ENCODE peak calls at places on chromosome 13, in ten cellular contexts. L is mesenteric fat pad; D is A172; O is stimulated activated CD8-positive, alpha-beta memory T cell treated with anti-CD3 and anti-CD28 coated beads, Interleukin-15, amount 100 ng/mL, for 1 hour; E is activated T-helper 1 cell treated with Interleukin-2 at 50 U/mL for 16 hours; A is IMR-90; Q is anterior cingulate cortex; N is T-helper 2 cell; F is NCI-H1694; V is GM06990. S is an unnamed sample.

GRCh38 chr13:105341758-105342157 is 1193.7 kb downstream of the EFNB2 start:
- DNase-seq in L (no peak), D (no peak), O (no peak), E (no peak), A (no peak), Q (no peak), N (no peak), F (no peak), V (no peak), S (no peak)

GRCh38 chr13:74444877-74445479 is 310.8 kb upstream of the KLF12 start:
- DNase-seq in L (no peak), D (peak), O (no peak), E (no peak), A (peak), Q (no peak), N (no peak), F (no peak), V (no peak), S (no peak)

GRCh38 chr13:24506698-24507335 is 5.8 kb downstream of the PARP4 start:
- DNase-seq in L (no peak), D (no peak), O (no peak), E (no peak), A (no peak), Q (no peak), N (no peak), F (no peak), V (no peak), S (no peak)

GRCh38 chr13:46106839-46107371 is 2.1 kb upstream of the CPB2 start:
- DNase-seq in L (no peak), D (no peak), O (no peak), E (no peak), A (no peak), Q (no peak), N (no peak), F (no peak), V (no peak), S (no peak)

GRCh38 chr13:113558461-113558860 is 26.1 kb upstream of the TFDP1 start:
- DNase-seq in L (peak), D (no peak), O (no peak), E (no peak), A (no peak), Q (no peak), N (no peak), F (no peak), V (no peak), S (no peak)

GRCh38 chr13:95267662-95268369 is 33.4 kb downstream of the ABCC4 start:
- DNase-seq in L (no peak), D (peak), O (no peak), E (no peak), A (peak), Q (no peak), N (no peak), F (no peak), V (no peak), S (peak)

GRCh38 chr13:42836930-42837329 is 55.5 kb downstream of the FAM216B start:
- DNase-seq in L (no peak), D (no peak), O (no peak), E (no peak), A (peak), Q (no peak), N (no peak), F (peak), V (no peak), S (peak)

GRCh38 chr13:27450921-27451461 is 627 bp upstream of the MTIF3 start:
- DNase-seq in L (peak), D (peak), O (no peak), E (peak), A (peak), Q (no peak), N (no peak), F (no peak), V (no peak), S (peak)

GRCh38 chr13:35479691-35480090 is 3.2 kb upstream of the MAB21L1 start:
- DNase-seq in L (no peak), D (no peak), O (no peak), E (no peak), A (no peak), Q (no peak), N (no peak), F (no peak), V (no peak), S (no peak)

GRCh38 chr13:39483326-39483725 is 119.7 kb downstream of the LHFPL6 start:
- DNase-seq in L (no peak), D (no peak), O (no peak), E (no peak), A (peak), Q (no peak), N (no peak), F (no peak), V (no peak), S (no peak)

GRCh38 chr13:99386911-99387788 is 80.0 kb upstream of the GPR183 start:
- DNase-seq in L (peak), D (peak), O (peak), E (peak), A (no peak), Q (no peak), N (peak), F (peak), V (peak), S (peak)

GRCh38 chr13:39023316-39023715 is 14.6 kb downstream of the PROSER1 start:
- DNase-seq in L (no peak), D (no peak), O (no peak), E (no peak), A (peak), Q (no peak), N (no peak), F (no peak), V (no peak), S (no peak)

GRCh38 chr13:74662895-74663294 is 528.7 kb upstream of the KLF12 start:
- DNase-seq in L (no peak), D (no peak), O (no peak), E (no peak), A (no peak), Q (no peak), N (no peak), F (no peak), V (no peak), S (no peak)

GRCh38 chr13:44415815-44416214 is 42.2 kb downstream of the SERP2 start:
- DNase-seq in L (no peak), D (no peak), O (no peak), E (no peak), A (no peak), Q (no peak), N (no peak), F (no peak), V (no peak), S (no peak)

GRCh38 chr13:73341748-73342147 is 282.9 kb downstream of the KLF5 start:
- DNase-seq in L (no peak), D (peak), O (no peak), E (no peak), A (peak), Q (no peak), N (no peak), F (no peak), V (no peak), S (no peak)

GRCh38 chr13:40016953-40017660 is 361.6 kb downstream of the COG6 start:
- DNase-seq in L (no peak), D (no peak), O (no peak), E (no peak), A (no peak), Q (no peak), N (no peak), F (no peak), V (no peak), S (no peak)

GRCh38 chr13:113170503-113170902 is 12.1 kb downstream of the PROZ start:
- DNase-seq in L (no peak), D (no peak), O (no peak), E (no peak), A (no peak), Q (no peak), N (no peak), F (no peak), V (no peak), S (no peak)

GRCh38 chr13:39692650-39693438 is 37.4 kb downstream of the COG6 start:
- DNase-seq in L (no peak), D (no peak), O (no peak), E (no peak), A (peak), Q (no peak), N (no peak), F (no peak), V (no peak), S (no peak)

S was measured in ACHN.